ENCODE peak calls at places on chromosomes 6 and 20, in six cellular contexts. N is stimulated activated CD8-positive, alpha-beta memory T cell treated with anti-CD3 and anti-CD28 coated beads, Interleukin-2, amount 100 ng/mL, for 48 hours; L is adipocyte; Y is aorta; X is uterus; J is endothelial cell. Z is an unnamed sample.

GRCh38 chr6:170063851-170064617 is 226.8 kb downstream of the DLL1 start:
- DNase-seq in N (no peak), L (no peak), Y (peak; percentile 37), X (no peak), J (no peak), Z (peak; percentile 49)

GRCh38 chr20:50085481-50086365 is 27.2 kb downstream of the UBE2V1 start:
- DNase-seq in N (no peak), L (peak; percentile 85), Y (no peak), X (peak; percentile 49), J (peak; percentile 50), Z (no peak)

GRCh38 chr20:10573273-10573950 is 100.4 kb downstream of the JAG1 start:
- DNase-seq in N (no peak), L (no peak), Y (no peak), X (no peak), J (no peak), Z (no peak)

GRCh38 chr6:136923116-136923953 is 1.2 kb downstream of the SLC35D3 start:
- DNase-seq in N (no peak), L (no peak), Y (peak; percentile 72), X (no peak), J (no peak), Z (no peak)

GRCh38 chr6:11595903-11596302 is 58.4 kb downstream of the TMEM170B start:
- DNase-seq in N (no peak), L (no peak), Y (no peak), X (no peak), J (peak; percentile 19), Z (no peak)

GRCh38 chr6:90369024-90369519 is 72.4 kb upstream of the BACH2 start:
- DNase-seq in N (no peak), L (peak; percentile 99), Y (peak; percentile 77), X (peak; percentile 81), J (no peak), Z (peak; percentile 71)

GRCh38 chr6:37456126-37456525 is 23.1 kb downstream of the CMTR1 start:
- DNase-seq in N (no peak), L (peak; percentile 65), Y (no peak), X (no peak), J (no peak), Z (no peak)

GRCh38 chr6:28334272-28335039 is 1.5 kb downstream of the ZSCAN31 start:
- DNase-seq in N (no peak), L (no peak), Y (no peak), X (no peak), J (no peak), Z (no peak)

GRCh38 chr6:123926000-123926399 is 122.3 kb downstream of the NKAIN2 start:
- DNase-seq in N (no peak), L (no peak), Y (no peak), X (no peak), J (no peak), Z (no peak)

GRCh38 chr6:163985710-163986109 is 571.2 kb downstream of the QKI start:
- DNase-seq in N (no peak), L (no peak), Y (no peak), X (no peak), J (no peak), Z (no peak)

GRCh38 chr6:170243791-170244291 is 47.0 kb downstream of the DLL1 start:
- DNase-seq in N (no peak), L (no peak), Y (peak; percentile 51), X (no peak), J (no peak), Z (no peak)